ENCODE peak calls at places on chromosomes 13 and 19, in six cellular contexts. One of them, this sample, is unnamed.

GRCh38 chr13:99341969-99342722 is 34.9 kb upstream of the GPR183 start:
- DNase-seq in ovary: no peak
- DNase-seq in body of pancreas: no peak
- DNase-seq in HCT116: no peak
- DNase-seq in fibroblast of lung: no peak
- DNase-seq in A549: no peak
- DNase-seq in this sample: no peak

GRCh38 chr19:29690842-29691241 is 24.2 kb downstream of the C19orf12 start:
- DNase-seq in ovary: no peak
- DNase-seq in body of pancreas: no peak
- DNase-seq in HCT116: peak; percentile 23
- DNase-seq in fibroblast of lung: peak; percentile 66
- DNase-seq in A549: peak; percentile 79
- DNase-seq in this sample: no peak

GRCh38 chr13:73411067-73411809 is 352.4 kb downstream of the KLF5 start:
- DNase-seq in ovary: no peak
- DNase-seq in body of pancreas: no peak
- DNase-seq in HCT116: peak; percentile 77
- DNase-seq in fibroblast of lung: no peak
- DNase-seq in A549: no peak
- DNase-seq in this sample: no peak

GRCh38 chr13:33262069-33262487 is 23.5 kb downstream of the STARD13 start:
- DNase-seq in ovary: no peak
- DNase-seq in body of pancreas: no peak
- DNase-seq in HCT116: peak; percentile 66
- DNase-seq in fibroblast of lung: no peak
- DNase-seq in A549: peak; percentile 21
- DNase-seq in this sample: peak; percentile 76

GRCh38 chr13:54879036-54879435 is 1850.4 kb downstream of the OLFM4 start:
- DNase-seq in ovary: no peak
- DNase-seq in body of pancreas: no peak
- DNase-seq in HCT116: no peak
- DNase-seq in fibroblast of lung: no peak
- DNase-seq in A549: no peak
- DNase-seq in this sample: no peak

GRCh38 chr13:73945871-73946270 is 188.3 kb downstream of the KLF12 start:
- DNase-seq in ovary: no peak
- DNase-seq in body of pancreas: no peak
- DNase-seq in HCT116: no peak
- DNase-seq in fibroblast of lung: no peak
- DNase-seq in A549: no peak
- DNase-seq in this sample: no peak

GRCh38 chr13:107977175-107977574 is 238.2 kb downstream of the LIG4 start:
- DNase-seq in ovary: no peak
- DNase-seq in body of pancreas: no peak
- DNase-seq in HCT116: no peak
- DNase-seq in fibroblast of lung: no peak
- DNase-seq in A549: no peak
- DNase-seq in this sample: no peak

GRCh38 chr13:110298566-110299321 is 8.2 kb downstream of the COL4A1 start:
- DNase-seq in ovary: peak; percentile 47
- DNase-seq in body of pancreas: no peak
- DNase-seq in HCT116: no peak
- DNase-seq in fibroblast of lung: peak; percentile 38
- DNase-seq in A549: no peak
- DNase-seq in this sample: no peak

GRCh38 chr13:106919638-106920037 is 351.7 kb upstream of the ARGLU1 start:
- DNase-seq in ovary: peak; percentile 21
- DNase-seq in body of pancreas: peak; percentile 15
- DNase-seq in HCT116: no peak
- DNase-seq in fibroblast of lung: no peak
- DNase-seq in A549: no peak
- DNase-seq in this sample: peak; percentile 9

GRCh38 chr19:57552432-57552831 is 7.2 kb downstream of the ZNF550 start:
- DNase-seq in ovary: no peak
- DNase-seq in body of pancreas: no peak
- DNase-seq in HCT116: no peak
- DNase-seq in fibroblast of lung: no peak
- DNase-seq in A549: no peak
- DNase-seq in this sample: no peak
- TF ChIP-seq CTCF in ovary: no peak
- TF ChIP-seq CTCF in body of pancreas: no peak
- TF ChIP-seq CTCF in HCT116: no peak
- TF ChIP-seq CTCF in fibroblast of lung: no peak
- TF ChIP-seq CTCF in A549: no peak
- TF ChIP-seq CTCF in this sample: no peak

DNA sequence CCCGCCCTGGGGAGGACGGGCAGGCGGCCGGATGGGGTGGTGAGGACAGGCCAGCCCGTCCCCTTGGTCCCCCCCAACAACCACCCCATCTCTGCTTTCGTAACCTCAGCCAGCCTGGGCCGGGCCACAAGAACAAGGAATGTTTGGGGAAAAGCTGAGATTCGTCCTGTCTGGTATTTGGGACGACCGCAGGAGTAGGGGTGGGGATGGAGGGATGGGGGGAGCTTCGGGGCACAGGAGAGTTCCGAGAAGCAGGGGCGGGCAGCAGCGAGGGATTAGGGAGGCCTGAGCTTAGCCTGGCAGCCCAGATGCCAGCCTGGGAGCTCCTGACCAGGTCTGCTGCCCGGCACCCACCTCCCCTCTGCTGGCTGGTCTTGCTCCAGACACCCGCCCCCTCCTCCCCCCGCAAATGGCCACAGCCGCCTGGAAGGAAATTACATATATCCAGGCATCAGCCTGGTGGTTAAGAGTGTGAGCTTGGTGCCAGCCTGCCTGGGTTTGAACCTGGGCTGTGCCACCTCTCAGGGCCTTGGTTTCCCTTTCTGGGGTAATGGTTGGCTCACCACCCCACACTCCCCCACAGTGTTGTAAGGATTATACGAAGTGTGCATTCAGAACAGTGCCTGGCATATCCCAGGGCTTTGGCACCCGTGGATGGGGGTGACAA is at the start of gene PODNL1:
- DNase-seq in ovary: no peak
- DNase-seq in body of pancreas: no peak
- DNase-seq in HCT116: no peak
- DNase-seq in fibroblast of lung: peak; percentile 74
- DNase-seq in A549: no peak
- DNase-seq in this sample: peak; percentile 17
- H3K4me3 ChIP-seq in ovary: no peak within 1 kb of the TSS
- H3K4me3 ChIP-seq in body of pancreas: no peak within 1 kb of the TSS
- H3K4me3 ChIP-seq in HCT116: no peak within 1 kb of the TSS
- H3K4me3 ChIP-seq in fibroblast of lung: peak within 1 kb of the TSS; percentile 36
- H3K4me3 ChIP-seq in A549: no peak within 1 kb of the TSS
- H3K4me3 ChIP-seq in this sample: no peak within 1 kb of the TSS

DNA sequence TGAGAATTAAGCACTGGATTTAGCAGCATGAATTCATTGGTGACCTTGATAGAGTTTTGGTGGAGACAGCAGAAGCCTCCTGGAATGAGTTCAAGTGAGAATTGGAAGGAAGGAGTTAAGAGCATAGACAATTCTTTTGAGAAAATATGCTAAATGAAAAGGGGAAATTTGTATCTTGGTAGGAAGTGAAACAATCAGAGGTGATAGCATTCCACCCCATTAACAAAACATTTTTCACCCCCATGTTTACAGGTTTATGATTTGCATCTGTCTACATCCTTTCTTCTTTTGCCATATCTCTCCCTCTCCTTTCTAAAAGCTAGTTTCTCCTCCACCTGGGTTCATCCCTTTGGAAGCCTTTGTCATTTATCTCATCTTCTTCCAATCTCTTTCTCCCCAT is 27.5 kb downstream of the LNX2 start:
- DNase-seq in ovary: no peak
- DNase-seq in body of pancreas: no peak
- DNase-seq in HCT116: no peak
- DNase-seq in fibroblast of lung: no peak
- DNase-seq in A549: no peak
- DNase-seq in this sample: no peak
- H3K4me1 ChIP-seq in ovary: peaks cover 4% of the 10 kb centered on the region
- H3K4me1 ChIP-seq in body of pancreas: peaks cover 61% of the 10 kb centered on the region
- H3K4me1 ChIP-seq in HCT116: no peaks in the 10 kb centered on the region
- H3K4me1 ChIP-seq in fibroblast of lung: no peaks in the 10 kb centered on the region
- H3K4me1 ChIP-seq in A549: no peaks in the 10 kb centered on the region
- H3K4me1 ChIP-seq in this sample: peaks cover 15% of the 10 kb centered on the region

GRCh38 chr19:39064405-39064804 is 19.8 kb upstream of the ACP7 start:
- DNase-seq in ovary: no peak
- DNase-seq in body of pancreas: no peak
- DNase-seq in HCT116: no peak
- DNase-seq in fibroblast of lung: no peak
- DNase-seq in A549: no peak
- DNase-seq in this sample: no peak
- TF ChIP-seq CTCF in ovary: no peak
- TF ChIP-seq CTCF in body of pancreas: no peak
- TF ChIP-seq CTCF in HCT116: no peak
- TF ChIP-seq CTCF in fibroblast of lung: no peak
- TF ChIP-seq CTCF in A549: no peak
- TF ChIP-seq CTCF in this sample: no peak

DNA sequence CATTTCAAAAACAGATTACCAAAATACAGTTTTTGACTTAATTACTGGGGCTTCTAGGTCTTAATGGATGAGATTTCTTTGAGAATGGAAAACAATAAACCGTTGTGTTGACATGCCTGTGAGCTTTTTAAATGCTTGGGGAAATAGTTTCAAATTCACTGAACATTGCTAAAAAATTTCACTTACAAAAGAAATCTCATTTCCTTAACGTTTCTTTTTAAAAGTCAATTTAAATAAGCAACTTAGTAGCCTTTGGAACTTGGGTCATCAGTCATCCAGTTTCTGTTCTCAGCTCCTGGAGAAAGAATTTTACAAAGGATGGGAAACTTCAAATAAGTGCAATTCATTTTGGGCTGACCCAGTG is 4.4 kb downstream of the ZC3H4 start:
- DNase-seq in ovary: no peak
- DNase-seq in body of pancreas: no peak
- DNase-seq in HCT116: no peak
- DNase-seq in fibroblast of lung: no peak
- DNase-seq in A549: no peak
- DNase-seq in this sample: no peak
- H3K4me3 ChIP-seq in ovary: no peak overlapping the region
- H3K4me3 ChIP-seq in body of pancreas: no peak overlapping the region
- H3K4me3 ChIP-seq in HCT116: no peak overlapping the region
- H3K4me3 ChIP-seq in fibroblast of lung: peak overlapping the region; percentile 79
- H3K4me3 ChIP-seq in A549: no peak overlapping the region
- H3K4me3 ChIP-seq in this sample: peak overlapping the region; percentile 81

GRCh38 chr19:42246869-42247630 is 4.6 kb upstream of the GSK3A start:
- DNase-seq in ovary: peak; percentile 52
- DNase-seq in body of pancreas: no peak
- DNase-seq in HCT116: no peak
- DNase-seq in fibroblast of lung: no peak
- DNase-seq in A549: no peak
- DNase-seq in this sample: no peak
- H3K4me1 ChIP-seq in ovary: peaks cover 34% of the 10 kb centered on the region
- H3K4me1 ChIP-seq in body of pancreas: peaks cover 49% of the 10 kb centered on the region
- H3K4me1 ChIP-seq in HCT116: peaks cover 41% of the 10 kb centered on the region
- H3K4me1 ChIP-seq in fibroblast of lung: peaks cover 30% of the 10 kb centered on the region
- H3K4me1 ChIP-seq in A549: peaks cover 72% of the 10 kb centered on the region
- H3K4me1 ChIP-seq in this sample: peaks cover 18% of the 10 kb centered on the region

GRCh38 chr19:2952953-2953481 is 8.2 kb upstream of the ZNF77 start:
- DNase-seq in ovary: no peak
- DNase-seq in body of pancreas: peak; percentile 93
- DNase-seq in HCT116: no peak
- DNase-seq in fibroblast of lung: no peak
- DNase-seq in A549: no peak
- DNase-seq in this sample: peak; percentile 61
- TF ChIP-seq CTCF in ovary: peak; percentile 8
- TF ChIP-seq CTCF in body of pancreas: no peak
- TF ChIP-seq CTCF in HCT116: no peak
- TF ChIP-seq CTCF in fibroblast of lung: no peak
- TF ChIP-seq CTCF in A549: no peak
- TF ChIP-seq CTCF in this sample: no peak

DNA sequence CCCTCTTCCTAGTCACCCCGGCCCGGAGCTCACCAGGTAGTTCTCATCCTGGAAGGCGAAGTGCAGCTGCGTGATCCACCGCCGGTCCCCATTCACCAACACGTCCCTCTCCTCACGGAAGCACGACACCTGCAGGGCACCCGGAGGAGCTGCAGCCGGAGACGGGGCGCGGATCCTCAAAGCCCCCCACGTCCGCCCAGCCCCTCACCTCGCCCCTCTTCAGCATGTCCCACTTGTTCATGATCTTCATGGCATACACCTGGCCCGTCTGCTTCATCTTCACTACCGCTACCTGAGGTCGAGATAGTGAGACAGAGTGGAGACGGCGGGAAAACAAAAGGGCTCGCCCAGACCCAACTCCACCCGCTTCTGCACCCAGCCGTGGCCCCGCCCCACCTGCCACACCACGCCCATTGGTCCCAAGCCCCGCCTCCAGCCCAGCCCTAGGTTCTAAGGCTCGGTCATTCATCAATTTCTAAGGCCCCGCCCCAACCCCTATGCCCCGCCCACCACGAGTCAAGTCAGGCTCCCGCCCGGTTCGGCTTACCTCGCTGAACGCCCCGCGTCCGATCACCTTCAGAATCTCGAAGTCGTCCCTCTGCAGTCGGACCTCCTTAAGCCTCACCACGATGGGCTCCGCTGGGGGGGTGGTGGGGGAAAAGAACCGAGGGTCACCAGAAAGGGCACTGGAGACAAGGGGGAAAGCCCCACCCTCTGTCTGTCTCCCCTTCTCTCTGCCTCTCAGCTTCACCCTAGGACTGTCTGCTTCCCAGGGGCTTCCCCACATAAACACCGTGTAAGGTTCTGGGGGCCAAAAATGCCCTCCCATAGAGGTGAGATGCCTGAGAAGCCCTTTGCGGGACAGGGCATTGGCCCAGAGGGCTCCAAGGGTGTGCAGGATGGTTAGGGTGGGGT is 2.8 kb downstream of the DMPK start:
- DNase-seq in ovary: peak; percentile 95
- DNase-seq in body of pancreas: peak; percentile 96
- DNase-seq in HCT116: peak; percentile 87
- DNase-seq in fibroblast of lung: no peak
- DNase-seq in A549: peak; percentile 94
- DNase-seq in this sample: peak; percentile 88
- H3K4me3 ChIP-seq in ovary: peak overlapping the region; percentile 50
- H3K4me3 ChIP-seq in body of pancreas: no peak overlapping the region
- H3K4me3 ChIP-seq in HCT116: peak overlapping the region; percentile 59
- H3K4me3 ChIP-seq in fibroblast of lung: no peak overlapping the region
- H3K4me3 ChIP-seq in A549: peak overlapping the region; percentile 35
- H3K4me3 ChIP-seq in this sample: no peak overlapping the region

DNA sequence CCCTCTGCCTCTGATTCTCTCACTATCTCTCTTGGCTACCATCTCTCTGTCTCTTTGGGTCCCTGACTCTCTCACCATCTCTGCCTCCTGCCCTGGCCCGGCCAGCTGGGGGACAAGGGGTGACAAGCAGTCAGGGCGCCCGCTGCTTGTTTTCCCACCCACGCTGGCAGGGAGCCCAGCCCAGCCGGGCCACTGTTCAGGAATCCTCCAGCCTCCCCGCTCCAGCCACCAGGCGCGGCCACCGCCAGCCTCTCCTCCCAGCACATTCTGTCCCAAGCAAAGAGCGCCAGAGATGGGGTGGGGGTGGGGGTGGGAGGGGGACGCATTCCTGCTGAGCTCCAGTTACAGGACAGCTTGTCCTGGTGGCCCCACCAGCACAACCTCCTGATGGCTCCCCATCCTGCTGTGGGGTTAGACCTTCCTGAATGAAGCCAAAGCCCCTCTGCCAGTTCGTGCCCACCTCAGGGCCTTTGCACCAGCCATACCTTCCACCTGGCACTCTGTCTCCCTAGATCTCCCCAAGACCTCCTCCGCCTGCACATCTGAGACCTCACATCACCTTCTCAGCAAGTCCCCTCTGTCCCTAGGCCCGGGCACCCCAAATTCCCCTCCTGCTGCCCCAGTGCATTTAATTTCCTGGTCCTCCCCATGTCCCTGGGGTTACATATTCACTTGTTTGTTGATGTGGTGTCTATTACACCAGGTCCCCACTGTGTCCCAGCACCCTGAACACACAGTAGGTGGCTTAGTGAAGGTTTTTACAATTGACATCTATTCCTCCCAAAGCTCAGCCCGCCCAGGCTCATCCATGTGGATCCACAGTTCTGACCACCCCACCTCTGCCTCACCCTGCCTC is 12.5 kb downstream of the ARRDC2 start:
- DNase-seq in ovary: peak; percentile 58
- DNase-seq in body of pancreas: peak; percentile 89
- DNase-seq in HCT116: no peak
- DNase-seq in fibroblast of lung: no peak
- DNase-seq in A549: no peak
- DNase-seq in this sample: peak; percentile 49
- H3K4me1 ChIP-seq in ovary: peaks cover 8% of the 10 kb centered on the region
- H3K4me1 ChIP-seq in body of pancreas: peaks cover 46% of the 10 kb centered on the region
- H3K4me1 ChIP-seq in HCT116: peaks cover 51% of the 10 kb centered on the region
- H3K4me1 ChIP-seq in fibroblast of lung: peaks cover 23% of the 10 kb centered on the region
- H3K4me1 ChIP-seq in A549: peaks cover 42% of the 10 kb centered on the region
- H3K4me1 ChIP-seq in this sample: no peaks in the 10 kb centered on the region

This sample was measured in hepatocyte.